ENCODE peak calls at places on chromosome 22, in four cellular contexts. N is GM12891; J is CD4-positive, alpha-beta memory T cell; H is mesendoderm. A is an unnamed sample.

GRCh38 chr22:30094804-30095203 is 14.5 kb downstream of the HORMAD2 start:
- DNase-seq in N (no peak), J (no peak), H (peak), A (no peak)

GRCh38 chr22:30694171-30694637 is 470 bp upstream of the OSBP2 start:
- DNase-seq in N (no peak), J (peak), H (peak), A (peak)

GRCh38 chr22:27786253-27786898 is 15.2 kb downstream of the MN1 start:
- DNase-seq in N (no peak), J (no peak), H (no peak), A (no peak)

GRCh38 chr22:45869448-45869847 is 107.5 kb downstream of the WNT7B start:
- DNase-seq in N (no peak), J (no peak), H (no peak), A (no peak)

GRCh38 chr22:37150701-37151100 is 985 bp upstream of the IL2RB start:
- DNase-seq in N (no peak), J (no peak), H (no peak), A (no peak)

GRCh38 chr22:32475428-32476010 is 908 bp downstream of the FBXO7 start:
- DNase-seq in N (no peak), J (no peak), H (peak), A (no peak)

GRCh38 chr22:49691256-49691655 is 136.4 kb downstream of the BRD1 start:
- DNase-seq in N (no peak), J (no peak), H (no peak), A (no peak)

GRCh38 chr22:40323681-40324083 is 22.6 kb upstream of the ADSL start:
- DNase-seq in N (no peak), J (peak), H (no peak), A (no peak)

GRCh38 chr22:42645341-42645937 is 3.8 kb downstream of the CYB5R3 start:
- DNase-seq in N (no peak), J (no peak), H (no peak), A (no peak)

GRCh38 chr22:38419864-38420172 is 35.2 kb downstream of the KCNJ4 start:
- DNase-seq in N (no peak), J (no peak), H (no peak), A (no peak)

GRCh38 chr22:28909375-28909774 is 26.0 kb downstream of the ZNRF3 start:
- DNase-seq in N (no peak), J (no peak), H (no peak), A (no peak)

GRCh38 chr22:50507421-50507990 is at the start of gene LMF2:
- DNase-seq in N (peak), J (peak), H (no peak), A (peak)

GRCh38 chr22:30968015-30968923 is at the start of gene MORC2:
- DNase-seq in N (peak), J (no peak), H (peak), A (no peak)

GRCh38 chr22:17131686-17132085 is 10.5 kb upstream of the TMEM121B start:
- DNase-seq in N (no peak), J (no peak), H (peak), A (no peak)

GRCh38 chr22:21762712-21763581 is 27.4 kb upstream of the YPEL1 start:
- DNase-seq in N (no peak), J (peak), H (no peak), A (peak)

GRCh38 chr22:36258750-36259619 is 6.1 kb downstream of the APOL1 start:
- DNase-seq in N (no peak), J (no peak), H (peak), A (peak)

GRCh38 chr22:36532466-36532865 is 3.5 kb upstream of the EIF3D start:
- DNase-seq in N (no peak), J (no peak), H (no peak), A (no peak)

GRCh38 chr22:43289551-43289963 is 53.6 kb downstream of the SCUBE1 start:
- DNase-seq in N (no peak), J (no peak), H (no peak), A (peak)

GRCh38 chr22:39242389-39242808 is 2.4 kb downstream of the PDGFB start:
- DNase-seq in N (no peak), J (no peak), H (no peak), A (no peak)

GRCh38 chr22:32448980-32449379 is 15.3 kb downstream of the BPIFC start:
- DNase-seq in N (no peak), J (no peak), H (no peak), A (no peak)

GRCh38 chr22:38728899-38729796 is 23.4 kb downstream of the GTPBP1 start:
- DNase-seq in N (no peak), J (no peak), H (no peak), A (no peak)

GRCh38 chr22:40665312-40665711 is 14.0 kb upstream of the MCHR1 start:
- DNase-seq in N (no peak), J (no peak), H (no peak), A (no peak)

GRCh38 chr22:49768077-49768476 is 59.6 kb downstream of the BRD1 start:
- DNase-seq in N (no peak), J (no peak), H (no peak), A (no peak)

GRCh38 chr22:49609207-49609876 is 218.3 kb downstream of the BRD1 start:
- DNase-seq in N (no peak), J (no peak), H (no peak), A (no peak)

GRCh38 chr22:19291218-19291579 is 320 bp downstream of the CLTCL1 start:
- DNase-seq in N (peak), J (no peak), H (peak), A (no peak)

GRCh38 chr22:19723165-19723989 is at the start of gene GP1BB:
- DNase-seq in N (peak), J (no peak), H (peak), A (no peak)

GRCh38 chr22:40009231-40009769 is 14.5 kb downstream of the FAM83F start:
- DNase-seq in N (no peak), J (no peak), H (peak), A (peak)

GRCh38 chr22:29517215-29517908 is 36.2 kb downstream of the THOC5 start:
- DNase-seq in N (no peak), J (no peak), H (no peak), A (no peak)

GRCh38 chr22:49811014-49811791 is 16.5 kb downstream of the BRD1 start:
- DNase-seq in N (no peak), J (no peak), H (no peak), A (no peak)

GRCh38 chr22:36211237-36211881 is 9.8 kb upstream of the APOL4 start:
- DNase-seq in N (no peak), J (no peak), H (no peak), A (peak)

GRCh38 chr22:26585104-26585790 is 4.7 kb downstream of the TPST2 start:
- DNase-seq in N (no peak), J (no peak), H (no peak), A (no peak)

GRCh38 chr22:48960981-48961655 is 866.6 kb downstream of the BRD1 start:
- DNase-seq in N (no peak), J (no peak), H (peak), A (no peak)

GRCh38 chr22:46090631-46091201 is 59.6 kb upstream of the PPARA start:
- DNase-seq in N (no peak), J (no peak), H (no peak), A (no peak)

GRCh38 chr22:42511401-42511891 is 8.2 kb downstream of the RRP7A start:
- DNase-seq in N (no peak), J (no peak), H (no peak), A (no peak)

GRCh38 chr22:42439821-42440674 is 7.8 kb upstream of the NFAM1 start:
- DNase-seq in N (no peak), J (no peak), H (peak), A (no peak)

GRCh38 chr22:38618258-38618657 is 37.9 kb downstream of the FAM227A start:
- DNase-seq in N (no peak), J (no peak), H (no peak), A (no peak)

GRCh38 chr22:19387575-19387974 is 44.0 kb downstream of the HIRA start:
- DNase-seq in N (no peak), J (no peak), H (no peak), A (no peak)

GRCh38 chr22:31929126-31929928 is 15.0 kb upstream of the YWHAH start:
- DNase-seq in N (no peak), J (no peak), H (no peak), A (no peak)